ENCODE peak calls at places on chromosome 4, in five cellular contexts. H is adrenal gland, J is tibial nerve, P is uterus, Y is HCT116. D is an unnamed sample.
A peak's percentile ranks its signal among the peaks of the same experiment; 100 is the strongest.

GRCh38 chr4:3293410-3294391 is 880 bp downstream of the RGS12 start:
- DNase-seq in H (no peak), J (no peak), P (no peak), Y (no peak), D (peak; percentile 88)

GRCh38 chr4:16067515-16067914 is 16.3 kb downstream of the PROM1 start:
- DNase-seq in H (no peak), J (no peak), P (no peak), Y (peak; percentile 73), D (no peak)

GRCh38 chr4:47198791-47199190 is 167.4 kb downstream of the GABRB1 start:
- DNase-seq in H (no peak), J (no peak), P (no peak), Y (no peak), D (no peak)

GRCh38 chr4:7434766-7435150 is at the start of gene PSAPL1:
- DNase-seq in H (peak; percentile 67), J (no peak), P (no peak), Y (peak; percentile 16), D (no peak)

GRCh38 chr4:37793562-37793961 is 32.9 kb upstream of the PGM2 start:
- DNase-seq in H (peak; percentile 17), J (no peak), P (no peak), Y (no peak), D (no peak)

GRCh38 chr4:20420916-20421315 is 169.2 kb downstream of the SLIT2 start:
- DNase-seq in H (no peak), J (no peak), P (no peak), Y (no peak), D (no peak)

GRCh38 chr4:54659213-54660144 is 1.7 kb downstream of the KIT start:
- DNase-seq in H (peak; percentile 28), J (no peak), P (no peak), Y (no peak), D (no peak)

GRCh38 chr4:55753856-55754255 is 65.7 kb upstream of the EXOC1L start:
- DNase-seq in H (no peak), J (no peak), P (no peak), Y (no peak), D (no peak)

GRCh38 chr4:180101348-180102083 is 2141.7 kb upstream of the TENM3 start:
- DNase-seq in H (no peak), J (no peak), P (no peak), Y (no peak), D (no peak)

GRCh38 chr4:112881842-112882241 is 167.6 kb upstream of the ANK2 start:
- DNase-seq in H (no peak), J (no peak), P (peak; percentile 30), Y (no peak), D (no peak)

GRCh38 chr4:13327991-13328390 is 156.1 kb downstream of the RAB28 start:
- DNase-seq in H (no peak), J (no peak), P (no peak), Y (no peak), D (no peak)

GRCh38 chr4:106497271-106497670 is 128.7 kb upstream of the GIMD1 start:
- DNase-seq in H (no peak), J (no peak), P (no peak), Y (no peak), D (no peak)

GRCh38 chr4:158513246-158513645 is 8.4 kb upstream of the RXFP1 start:
- DNase-seq in H (no peak), J (no peak), P (no peak), Y (no peak), D (no peak)

GRCh38 chr4:99117876-99118693 is 26.0 kb downstream of the ADH4 start:
- DNase-seq in H (no peak), J (no peak), P (no peak), Y (no peak), D (no peak)
- TF ChIP-seq CTCF in H (no peak), J (no peak), P (peak; percentile 38), Y (peak; percentile 55), D (no peak)

GRCh38 chr4:99859618-99860017 is 34.6 kb downstream of the LAMTOR3 start:
- DNase-seq in H (no peak), J (no peak), P (no peak), Y (no peak), D (no peak)
- TF ChIP-seq POLR2A in H (no peak), J (no peak), P (no peak), Y (no peak), D (no peak)

GRCh38 chr4:81031389-81032173 is 1.1 kb downstream of the BMP3 start:
- DNase-seq in H (no peak), J (no peak), P (no peak), Y (no peak), D (no peak)

GRCh38 chr4:81032805-81033684 is 2.5 kb downstream of the BMP3 start:
- DNase-seq in H (no peak), J (no peak), P (no peak), Y (no peak), D (no peak)

GRCh38 chr4:81032174-81032551 is 1.7 kb downstream of the BMP3 start:
- DNase-seq in H (no peak), J (no peak), P (no peak), Y (no peak), D (no peak)

GRCh38 chr4:81030617-81031388 is at the start of gene BMP3:
- DNase-seq in H (no peak), J (peak; percentile 22), P (no peak), Y (no peak), D (no peak)

GRCh38 chr4:81030061-81030616 is 369 bp upstream of the BMP3 start:
- DNase-seq in H (no peak), J (no peak), P (no peak), Y (no peak), D (no peak)
- H3K4me3 ChIP-seq in H (no peak overlapping the region), J (peak overlapping the region; percentile 17), P (peak overlapping the region; percentile 33), Y (no peak overlapping the region), D (peak overlapping the region; percentile 1)

GRCh38 chr4:33722800-33723511 is 2521.4 kb downstream of the ARAP2 start:
- DNase-seq in H (no peak), J (no peak), P (no peak), Y (no peak), D (no peak)
- TF ChIP-seq CTCF in H (no peak), J (no peak), P (no peak), Y (no peak), D (no peak)

GRCh38 chr4:99815597-99816011 is 1.0 kb upstream of the DAPP1 start:
- DNase-seq in H (no peak), J (no peak), P (no peak), Y (peak; percentile 78), D (no peak)

GRCh38 chr4:99811850-99812249 is 4.8 kb upstream of the DAPP1 start:
- DNase-seq in H (peak; percentile 57), J (no peak), P (no peak), Y (peak; percentile 33), D (no peak)

GRCh38 chr4:99817310-99817885 is 771 bp downstream of the DAPP1 start:
- DNase-seq in H (no peak), J (no peak), P (no peak), Y (no peak), D (no peak)

GRCh38 chr4:99818661-99819060 is 2.0 kb downstream of the DAPP1 start:
- DNase-seq in H (no peak), J (no peak), P (no peak), Y (no peak), D (no peak)

GRCh38 chr4:99816611-99817309 is at the start of gene DAPP1:
- DNase-seq in H (peak; percentile 10), J (no peak), P (peak; percentile 23), Y (no peak), D (peak; percentile 91)
- TF ChIP-seq POLR2A in H (no peak), J (no peak), P (no peak), Y (no peak), D (no peak)

DNA sequence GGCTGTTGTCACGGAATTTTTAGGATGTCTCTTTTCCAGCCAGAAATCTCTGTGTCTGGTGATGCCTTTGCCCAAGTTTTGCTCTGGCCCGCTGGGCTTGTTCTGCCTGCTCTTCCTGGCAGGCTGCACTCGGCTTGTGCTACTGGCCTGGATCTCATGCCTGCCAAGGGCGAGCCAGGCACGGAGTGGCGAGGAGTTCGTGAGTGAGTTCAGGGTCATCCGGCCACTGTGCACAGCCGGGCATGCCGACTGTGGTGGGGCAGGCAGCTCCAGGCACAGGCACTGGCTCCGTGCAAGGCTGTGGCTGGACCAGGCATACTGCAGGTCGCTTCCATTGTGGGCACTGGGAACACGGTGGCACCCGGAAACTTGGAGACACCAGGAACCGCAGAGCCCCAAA is 129.1 kb downstream of the ARHGAP10 start:
- DNase-seq in H (peak; percentile 30), J (no peak), P (no peak), Y (no peak), D (no peak)
- H3K4me3 ChIP-seq in H (no peak overlapping the region), J (no peak overlapping the region), P (no peak overlapping the region), Y (no peak overlapping the region), D (no peak overlapping the region)

GRCh38 chr4:121696140-121696640 is 590 bp downstream of the ANXA5 start:
- DNase-seq in H (peak; percentile 88), J (peak; percentile 79), P (peak; percentile 89), Y (no peak), D (peak; percentile 75)
- TF ChIP-seq CTCF in H (peak; percentile 27), J (peak; percentile 67), P (peak; percentile 41), Y (no peak), D (no peak)

GRCh38 chr4:138014664-138015288 is 227.4 kb downstream of the SLC7A11 start:
- DNase-seq in H (no peak), J (no peak), P (no peak), Y (no peak), D (no peak)

GRCh38 chr4:138010639-138011038 is 231.5 kb downstream of the SLC7A11 start:
- DNase-seq in H (no peak), J (no peak), P (no peak), Y (no peak), D (no peak)

GRCh38 chr4:138013625-138014024 is 228.5 kb downstream of the SLC7A11 start:
- DNase-seq in H (no peak), J (no peak), P (no peak), Y (no peak), D (no peak)
- TF ChIP-seq POLR2A in H (no peak), J (no peak), P (no peak), Y (no peak), D (no peak)

D was measured in lower leg skin.